ENCODE peak calls at places on chromosomes 2 and 18, in nine cellular contexts. One of them, this sample, is unnamed.

GRCh38 chr2:73423913-73424312 is 38.3 kb downstream of the ALMS1 start:
- DNase-seq in GM12865: no peak
- DNase-seq in cardiac fibroblast: no peak
- DNase-seq in AG10803: no peak
- DNase-seq in Panc1: no peak
- DNase-seq in GM12878: no peak
- DNase-seq in endothelial cell of umbilical vein: no peak
- DNase-seq in A549: no peak
- DNase-seq in Peyer's patch: no peak
- DNase-seq in this sample: no peak

GRCh38 chr2:127413782-127414743 is 4.2 kb upstream of the PROC start:
- DNase-seq in endothelial cell of umbilical vein: peak; percentile 74
- DNase-seq in Panc1: no peak
- DNase-seq in cardiac fibroblast: peak; percentile 57
- DNase-seq in A549: peak; percentile 76
- DNase-seq in AG10803: peak; percentile 71
- DNase-seq in GM12865: no peak
- DNase-seq in Peyer's patch: no peak
- DNase-seq in GM12878: no peak
- DNase-seq in this sample: peak; percentile 56

GRCh38 chr2:143259368-143259958 is 130.2 kb downstream of the ARHGAP15 start:
- DNase-seq in GM12865: peak; percentile 76
- DNase-seq in Panc1: peak; percentile 50
- DNase-seq in AG10803: peak; percentile 67
- DNase-seq in cardiac fibroblast: peak; percentile 80
- DNase-seq in GM12878: peak; percentile 36
- DNase-seq in A549: peak; percentile 68
- DNase-seq in endothelial cell of umbilical vein: peak; percentile 73
- DNase-seq in Peyer's patch: peak; percentile 90
- DNase-seq in this sample: peak; percentile 40

GRCh38 chr2:156427067-156427466 is 9.1 kb upstream of the GPD2 start:
- DNase-seq in endothelial cell of umbilical vein: no peak
- DNase-seq in Peyer's patch: no peak
- DNase-seq in AG10803: no peak
- DNase-seq in GM12878: no peak
- DNase-seq in cardiac fibroblast: no peak
- DNase-seq in GM12865: no peak
- DNase-seq in A549: no peak
- DNase-seq in Panc1: no peak
- DNase-seq in this sample: no peak

GRCh38 chr18:69127844-69128486 is 272.7 kb upstream of the DOK6 start:
- DNase-seq in cardiac fibroblast: peak; percentile 41
- DNase-seq in Peyer's patch: no peak
- DNase-seq in Panc1: no peak
- DNase-seq in AG10803: peak; percentile 48
- DNase-seq in endothelial cell of umbilical vein: no peak
- DNase-seq in A549: no peak
- DNase-seq in GM12878: no peak
- DNase-seq in GM12865: no peak
- DNase-seq in this sample: no peak

GRCh38 chr18:70354080-70354479 is 65.2 kb downstream of the SOCS6 start:
- DNase-seq in GM12878: no peak
- DNase-seq in endothelial cell of umbilical vein: no peak
- DNase-seq in Panc1: no peak
- DNase-seq in A549: no peak
- DNase-seq in GM12865: no peak
- DNase-seq in Peyer's patch: no peak
- DNase-seq in cardiac fibroblast: no peak
- DNase-seq in AG10803: no peak
- DNase-seq in this sample: no peak

GRCh38 chr2:81324046-81324445 is 1019.5 kb upstream of the LRRTM1 start:
- DNase-seq in Peyer's patch: no peak
- DNase-seq in AG10803: no peak
- DNase-seq in Panc1: no peak
- DNase-seq in GM12878: no peak
- DNase-seq in GM12865: peak; percentile 2
- DNase-seq in A549: peak; percentile 5
- DNase-seq in endothelial cell of umbilical vein: no peak
- DNase-seq in cardiac fibroblast: peak; percentile 10
- DNase-seq in this sample: no peak

GRCh38 chr2:39232141-39232540 is 11.6 kb downstream of the CDKL4 start:
- DNase-seq in GM12878: no peak
- DNase-seq in GM12865: no peak
- DNase-seq in A549: no peak
- DNase-seq in Peyer's patch: no peak
- DNase-seq in endothelial cell of umbilical vein: no peak
- DNase-seq in AG10803: peak; percentile 23
- DNase-seq in cardiac fibroblast: no peak
- DNase-seq in Panc1: no peak
- DNase-seq in this sample: no peak

GRCh38 chr2:121479882-121480522 is 50.7 kb upstream of the RNU4ATAC start:
- DNase-seq in GM12865: no peak
- DNase-seq in A549: peak; percentile 49
- DNase-seq in Peyer's patch: peak; percentile 75
- DNase-seq in cardiac fibroblast: peak; percentile 51
- DNase-seq in GM12878: no peak
- DNase-seq in Panc1: no peak
- DNase-seq in AG10803: peak; percentile 86
- DNase-seq in endothelial cell of umbilical vein: peak; percentile 44
- DNase-seq in this sample: peak; percentile 65

GRCh38 chr18:75211721-75212625 is 1.4 kb downstream of the TSHZ1 start:
- DNase-seq in cardiac fibroblast: peak; percentile 49
- DNase-seq in GM12865: peak; percentile 27
- DNase-seq in endothelial cell of umbilical vein: peak; percentile 56
- DNase-seq in Panc1: no peak
- DNase-seq in AG10803: no peak
- DNase-seq in Peyer's patch: peak; percentile 59
- DNase-seq in GM12878: no peak
- DNase-seq in A549: peak; percentile 34
- DNase-seq in this sample: no peak

GRCh38 chr2:61288070-61288841 is 126.3 kb downstream of the C2orf74 start:
- DNase-seq in A549: no peak
- DNase-seq in Panc1: no peak
- DNase-seq in cardiac fibroblast: no peak
- DNase-seq in Peyer's patch: no peak
- DNase-seq in endothelial cell of umbilical vein: no peak
- DNase-seq in AG10803: peak; percentile 22
- DNase-seq in GM12878: no peak
- DNase-seq in GM12865: no peak
- DNase-seq in this sample: no peak

GRCh38 chr18:76306685-76307292 is 188.3 kb downstream of the ZNF516 start:
- DNase-seq in cardiac fibroblast: no peak
- DNase-seq in GM12878: peak; percentile 37
- DNase-seq in AG10803: no peak
- DNase-seq in Panc1: no peak
- DNase-seq in endothelial cell of umbilical vein: no peak
- DNase-seq in A549: no peak
- DNase-seq in GM12865: peak; percentile 82
- DNase-seq in Peyer's patch: no peak
- DNase-seq in this sample: no peak

GRCh38 chr2:33129661-33130447 is 183.1 kb downstream of the LTBP1 start:
- DNase-seq in cardiac fibroblast: no peak
- DNase-seq in Peyer's patch: no peak
- DNase-seq in A549: no peak
- DNase-seq in AG10803: no peak
- DNase-seq in GM12865: no peak
- DNase-seq in endothelial cell of umbilical vein: no peak
- DNase-seq in Panc1: no peak
- DNase-seq in GM12878: no peak
- DNase-seq in this sample: no peak

GRCh38 chr2:55883339-55883738 is 40.2 kb downstream of the EFEMP1 start:
- DNase-seq in GM12865: no peak
- DNase-seq in AG10803: no peak
- DNase-seq in Peyer's patch: no peak
- DNase-seq in Panc1: no peak
- DNase-seq in A549: no peak
- DNase-seq in cardiac fibroblast: peak; percentile 83
- DNase-seq in GM12878: no peak
- DNase-seq in endothelial cell of umbilical vein: peak; percentile 49
- DNase-seq in this sample: peak; percentile 65

GRCh38 chr2:192087398-192087958 is 107.3 kb downstream of the TMEFF2 start:
- DNase-seq in endothelial cell of umbilical vein: no peak
- DNase-seq in GM12878: no peak
- DNase-seq in AG10803: no peak
- DNase-seq in Panc1: no peak
- DNase-seq in GM12865: no peak
- DNase-seq in A549: no peak
- DNase-seq in Peyer's patch: no peak
- DNase-seq in cardiac fibroblast: no peak
- DNase-seq in this sample: peak; percentile 10

GRCh38 chr2:42726680-42727079 is 37.3 kb downstream of the OXER1 start:
- DNase-seq in AG10803: no peak
- DNase-seq in Panc1: no peak
- DNase-seq in endothelial cell of umbilical vein: no peak
- DNase-seq in GM12865: no peak
- DNase-seq in GM12878: no peak
- DNase-seq in A549: no peak
- DNase-seq in Peyer's patch: no peak
- DNase-seq in cardiac fibroblast: no peak
- DNase-seq in this sample: no peak

GRCh38 chr2:168894720-168895119 is 4.5 kb upstream of the SPC25 start:
- DNase-seq in Panc1: no peak
- DNase-seq in Peyer's patch: no peak
- DNase-seq in endothelial cell of umbilical vein: no peak
- DNase-seq in GM12878: no peak
- DNase-seq in cardiac fibroblast: no peak
- DNase-seq in A549: no peak
- DNase-seq in AG10803: no peak
- DNase-seq in GM12865: no peak
- DNase-seq in this sample: no peak

GRCh38 chr2:19363474-19363778 is 5.0 kb upstream of the OSR1 start:
- DNase-seq in AG10803: no peak
- DNase-seq in GM12865: no peak
- DNase-seq in endothelial cell of umbilical vein: no peak
- DNase-seq in A549: no peak
- DNase-seq in Panc1: no peak
- DNase-seq in GM12878: no peak
- DNase-seq in cardiac fibroblast: no peak
- DNase-seq in Peyer's patch: no peak
- DNase-seq in this sample: no peak
- H3K4me3 ChIP-seq in AG10803: peak overlapping the region; percentile 69
- H3K4me3 ChIP-seq in GM12865: no peak overlapping the region
- H3K4me3 ChIP-seq in endothelial cell of umbilical vein: no peak overlapping the region
- H3K4me3 ChIP-seq in A549: peak overlapping the region; percentile 67
- H3K4me3 ChIP-seq in Panc1: peak overlapping the region; percentile 67
- H3K4me3 ChIP-seq in GM12878: peak overlapping the region; percentile 64
- H3K4me3 ChIP-seq in cardiac fibroblast: peak overlapping the region; percentile 71
- H3K4me3 ChIP-seq in Peyer's patch: peak overlapping the region; percentile 45
- H3K4me3 ChIP-seq in this sample: peak overlapping the region; percentile 84

DNA sequence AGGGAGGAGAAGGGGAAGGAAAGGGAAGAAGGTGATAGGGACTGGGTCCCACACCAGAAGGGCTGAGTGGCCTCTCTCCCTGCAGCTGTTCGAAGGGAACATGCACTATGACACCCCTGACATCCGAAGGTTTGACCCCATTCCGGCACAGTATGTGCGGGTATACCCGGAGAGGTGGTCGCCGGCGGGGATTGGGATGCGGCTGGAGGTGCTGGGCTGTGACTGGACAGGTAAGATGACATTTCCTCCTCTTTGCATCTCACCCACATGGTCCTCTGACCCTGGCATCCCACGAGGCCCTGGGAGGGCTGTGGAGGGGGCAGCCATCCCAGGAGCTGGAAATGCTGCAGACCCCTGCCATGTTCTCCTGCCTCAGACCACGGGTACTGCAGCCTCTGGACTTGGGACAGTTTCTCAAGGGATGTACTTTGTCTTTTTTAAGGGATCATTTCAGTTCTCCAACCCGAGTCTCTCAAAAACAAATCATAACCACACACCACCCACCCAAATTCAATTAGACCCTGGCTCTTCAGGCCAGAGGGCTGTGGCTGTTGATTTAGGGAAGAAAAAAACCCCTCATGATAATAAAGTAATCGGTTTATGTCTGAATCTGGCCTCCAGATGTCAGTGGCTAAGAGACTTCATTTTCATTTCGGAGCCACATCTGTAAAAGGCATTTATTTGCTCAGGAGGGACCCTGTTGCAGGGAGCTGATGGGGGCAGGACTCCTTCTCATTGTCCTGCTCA is 63.5 kb downstream of the NRP2 start:
- DNase-seq in Panc1: no peak
- DNase-seq in cardiac fibroblast: no peak
- DNase-seq in endothelial cell of umbilical vein: no peak
- DNase-seq in A549: no peak
- DNase-seq in GM12865: no peak
- DNase-seq in Peyer's patch: no peak
- DNase-seq in GM12878: no peak
- DNase-seq in AG10803: no peak
- DNase-seq in this sample: no peak
- TF ChIP-seq CTCF in Panc1: no peak
- TF ChIP-seq CTCF in cardiac fibroblast: no peak
- TF ChIP-seq CTCF in endothelial cell of umbilical vein: no peak
- TF ChIP-seq CTCF in A549: no peak
- TF ChIP-seq CTCF in GM12865: no peak
- TF ChIP-seq CTCF in Peyer's patch: no peak
- TF ChIP-seq CTCF in GM12878: no peak
- TF ChIP-seq CTCF in AG10803: no peak
- TF ChIP-seq CTCF in this sample: no peak

GRCh38 chr2:181947273-181947672 is 38.4 kb upstream of the PPP1R1C start:
- DNase-seq in endothelial cell of umbilical vein: no peak
- DNase-seq in A549: no peak
- DNase-seq in GM12865: no peak
- DNase-seq in AG10803: no peak
- DNase-seq in Panc1: no peak
- DNase-seq in cardiac fibroblast: no peak
- DNase-seq in GM12878: no peak
- DNase-seq in Peyer's patch: no peak
- DNase-seq in this sample: no peak
- H3K4me3 ChIP-seq in endothelial cell of umbilical vein: no peak overlapping the region
- H3K4me3 ChIP-seq in A549: no peak overlapping the region
- H3K4me3 ChIP-seq in GM12865: no peak overlapping the region
- H3K4me3 ChIP-seq in AG10803: no peak overlapping the region
- H3K4me3 ChIP-seq in Panc1: no peak overlapping the region
- H3K4me3 ChIP-seq in cardiac fibroblast: no peak overlapping the region
- H3K4me3 ChIP-seq in GM12878: no peak overlapping the region
- H3K4me3 ChIP-seq in Peyer's patch: no peak overlapping the region
- H3K4me3 ChIP-seq in this sample: no peak overlapping the region

GRCh38 chr2:118752762-118753429 is 94.6 kb downstream of the EN1 start:
- DNase-seq in GM12865: no peak
- DNase-seq in Panc1: no peak
- DNase-seq in Peyer's patch: no peak
- DNase-seq in A549: no peak
- DNase-seq in endothelial cell of umbilical vein: no peak
- DNase-seq in cardiac fibroblast: no peak
- DNase-seq in GM12878: no peak
- DNase-seq in AG10803: no peak
- DNase-seq in this sample: no peak
- TF ChIP-seq CTCF in GM12865: no peak
- TF ChIP-seq CTCF in Panc1: no peak
- TF ChIP-seq CTCF in Peyer's patch: no peak
- TF ChIP-seq CTCF in A549: no peak
- TF ChIP-seq CTCF in endothelial cell of umbilical vein: no peak
- TF ChIP-seq CTCF in cardiac fibroblast: no peak
- TF ChIP-seq CTCF in GM12878: no peak
- TF ChIP-seq CTCF in AG10803: no peak
- TF ChIP-seq CTCF in this sample: no peak

DNA sequence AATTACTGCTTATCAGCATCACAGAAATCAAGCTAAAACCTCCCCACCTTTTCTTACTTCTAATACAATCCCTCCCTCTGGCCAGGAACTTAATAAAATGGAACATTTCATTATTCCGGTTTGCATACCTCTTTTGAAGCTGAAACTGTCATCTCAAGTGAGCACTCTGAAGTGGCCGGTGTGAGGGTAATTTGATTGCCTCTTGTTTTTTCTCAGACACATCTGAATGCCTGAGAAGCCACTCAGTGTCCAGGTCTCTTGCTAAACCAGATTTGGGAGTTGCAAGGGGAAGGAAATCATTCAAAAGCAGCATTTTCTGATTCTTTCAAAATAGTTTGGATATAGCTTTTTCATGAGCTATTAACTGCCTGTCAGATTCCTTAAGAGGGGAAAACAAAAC is 190.3 kb downstream of the C1D start:
- DNase-seq in Panc1: no peak
- DNase-seq in GM12865: no peak
- DNase-seq in endothelial cell of umbilical vein: no peak
- DNase-seq in AG10803: no peak
- DNase-seq in Peyer's patch: no peak
- DNase-seq in A549: no peak
- DNase-seq in GM12878: no peak
- DNase-seq in cardiac fibroblast: no peak
- DNase-seq in this sample: peak; percentile 6
- H3K4me3 ChIP-seq in Panc1: no peak overlapping the region
- H3K4me3 ChIP-seq in GM12865: no peak overlapping the region
- H3K4me3 ChIP-seq in endothelial cell of umbilical vein: no peak overlapping the region
- H3K4me3 ChIP-seq in AG10803: no peak overlapping the region
- H3K4me3 ChIP-seq in Peyer's patch: no peak overlapping the region
- H3K4me3 ChIP-seq in A549: no peak overlapping the region
- H3K4me3 ChIP-seq in GM12878: no peak overlapping the region
- H3K4me3 ChIP-seq in cardiac fibroblast: no peak overlapping the region
- H3K4me3 ChIP-seq in this sample: no peak overlapping the region

This sample was measured in astrocyte.